ENCODE peak calls at places on chromosomes 3 and 15, in six cellular contexts. U is IMR-90, Q is H9, I is mesenchymal stem cell, L is neuronal stem cell, N is H1. P is an unnamed sample.

GRCh38 chr3:74393426-74393825 is 221.0 kb downstream of the CNTN3 start:
- DNase-seq in U (no peak), Q (no peak), I (no peak), L (no peak), N (no peak), P (peak)

GRCh38 chr3:178067721-178068120 is 468.5 kb upstream of the KCNMB2 start:
- DNase-seq in U (no peak), Q (no peak), I (no peak), L (no peak), N (no peak), P (no peak)

GRCh38 chr3:176167272-176167671 is 1030.0 kb downstream of the TBL1XR1 start:
- DNase-seq in U (no peak), Q (no peak), I (no peak), L (no peak), N (no peak), P (peak)

GRCh38 chr3:109375975-109376374 is 38.6 kb upstream of the DPPA4 start:
- DNase-seq in U (no peak), Q (no peak), I (no peak), L (no peak), N (no peak), P (no peak)

GRCh38 chr3:147656023-147656422 is 246.9 kb downstream of the ZIC1 start:
- DNase-seq in U (no peak), Q (no peak), I (no peak), L (no peak), N (no peak), P (no peak)

GRCh38 chr3:167032267-167032876 is 347.7 kb downstream of the ZBBX start:
- DNase-seq in U (peak), Q (no peak), I (peak), L (peak), N (no peak), P (peak)

GRCh38 chr3:141646760-141647561 is 91.1 kb upstream of the RNF7 start:
- DNase-seq in U (peak), Q (peak), I (peak), L (peak), N (no peak), P (peak)

GRCh38 chr3:32148356-32148755 is 41.9 kb downstream of the GPD1L start:
- DNase-seq in U (no peak), Q (no peak), I (no peak), L (no peak), N (no peak), P (no peak)

GRCh38 chr3:195032106-195032759 is 238.7 kb downstream of the XXYLT1 start:
- DNase-seq in U (no peak), Q (no peak), I (no peak), L (no peak), N (no peak), P (peak)

GRCh38 chr3:195033531-195034091 is 237.3 kb downstream of the XXYLT1 start:
- DNase-seq in U (no peak), Q (no peak), I (peak), L (no peak), N (no peak), P (no peak)

GRCh38 chr3:13391308-13391707 is 28.8 kb downstream of the NUP210 start:
- DNase-seq in U (no peak), Q (no peak), I (no peak), L (no peak), N (no peak), P (no peak)

GRCh38 chr3:179921500-179921899 is 115.2 kb downstream of the PEX5L start:
- DNase-seq in U (no peak), Q (no peak), I (no peak), L (no peak), N (no peak), P (no peak)

DNA sequence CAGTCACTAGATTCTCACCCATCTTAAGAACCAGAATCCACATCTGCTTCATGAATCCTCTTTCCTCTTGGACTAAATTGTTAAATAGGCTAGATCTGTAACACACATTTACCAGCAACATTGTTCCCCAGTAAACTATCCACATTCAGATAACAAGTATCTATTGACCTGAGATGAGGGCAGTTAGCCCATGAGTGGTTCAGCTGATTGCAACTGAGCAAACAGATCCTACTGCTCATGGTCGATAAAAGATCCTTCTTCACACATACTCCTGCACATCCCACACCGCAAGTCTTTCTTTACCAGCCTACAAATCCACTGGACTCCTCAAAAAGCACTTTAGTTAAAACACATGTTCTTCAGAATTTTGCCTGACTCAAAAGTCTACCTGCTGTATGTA is 59.2 kb downstream of the UACA start:
- DNase-seq in U (no peak), Q (no peak), I (no peak), L (no peak), N (no peak), P (no peak)
- H3K27ac ChIP-seq in U (no peak), Q (no peak), I (no peak), L (no peak), N (no peak), P (no peak)

GRCh38 chr15:86677316-86677715 is 597.6 kb downstream of the AGBL1 start:
- DNase-seq in U (no peak), Q (no peak), I (no peak), L (peak), N (no peak), P (no peak)
- H3K14ac ChIP-seq in U (no peak), Q (no peak), I (no peak), L (no peak), N (no peak), P (no peak)

GRCh38 chr3:9023191-9023590 is 59.9 kb upstream of the RAD18 start:
- DNase-seq in U (no peak), Q (no peak), I (no peak), L (no peak), N (peak), P (no peak)
- H3K27ac ChIP-seq in U (no peak), Q (no peak), I (no peak), L (no peak), N (no peak), P (no peak)

GRCh38 chr3:170102421-170102820 is 64.6 kb downstream of the GPR160 start:
- DNase-seq in U (no peak), Q (no peak), I (no peak), L (no peak), N (no peak), P (no peak)
- H3K14ac ChIP-seq in U (no peak), Q (no peak), I (no peak), L (no peak), N (no peak), P (no peak)

DNA sequence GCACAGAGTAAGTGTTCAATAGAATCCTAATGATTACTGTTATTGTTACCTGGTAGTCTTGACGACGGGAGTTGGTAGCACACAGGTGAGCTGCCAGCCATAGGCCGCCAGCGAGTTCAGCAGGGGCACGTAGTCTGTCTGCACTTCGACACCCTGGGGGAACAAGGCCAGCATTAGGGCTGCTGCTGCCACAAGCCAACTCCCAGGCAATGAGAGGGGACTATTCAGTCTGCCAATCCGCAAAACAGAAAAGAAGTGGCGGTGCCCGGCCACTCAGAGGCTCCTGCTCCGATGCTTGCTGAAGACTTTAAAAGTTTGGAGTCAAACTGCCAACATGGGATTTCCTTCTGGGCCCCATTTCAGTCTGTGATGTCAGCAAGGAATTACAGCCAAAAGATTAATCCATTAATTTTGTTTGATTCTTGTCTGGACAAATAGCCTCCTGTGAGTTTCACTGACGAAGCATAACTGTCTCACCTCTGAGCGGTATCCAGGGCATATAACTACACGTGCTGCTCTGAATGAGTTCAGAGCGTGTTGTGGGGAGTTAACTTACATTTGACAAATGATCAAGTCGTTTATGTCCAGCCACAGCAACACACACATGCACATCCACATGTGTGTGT is 61.8 kb downstream of the OXNAD1 start:
- DNase-seq in U (no peak), Q (no peak), I (no peak), L (no peak), N (no peak), P (no peak)
- H3K27ac ChIP-seq in U (no peak), Q (no peak), I (no peak), L (no peak), N (no peak), P (no peak)

GRCh38 chr15:61390138-61390537 is 161.0 kb upstream of the RORA start:
- DNase-seq in U (no peak), Q (no peak), I (peak), L (no peak), N (no peak), P (no peak)
- H3K14ac ChIP-seq in U (no peak), Q (no peak), I (no peak), L (no peak), N (no peak), P (no peak)